ENCODE peak calls at places on chromosomes 1 and 21, in seven cellular contexts. I is HFF-Myc, D is psoas muscle, S is cardiac fibroblast, Y is GM12865, Z is aorta, J is cardiac muscle cell. O is an unnamed sample.

GRCh38 chr1:205344010-205344808 is 12.5 kb downstream of the KLHDC8A start:
- DNase-seq in I (no peak), D (peak), S (no peak), Y (no peak), Z (no peak), J (no peak), O (peak)

GRCh38 chr21:31630062-31630711 is 29.3 kb upstream of the SOD1 start:
- DNase-seq in I (peak), D (no peak), S (peak), Y (no peak), Z (peak), J (peak), O (peak)

GRCh38 chr1:104105466-104105865 is 355.8 kb downstream of the AMY1C start:
- DNase-seq in I (no peak), D (no peak), S (no peak), Y (no peak), Z (no peak), J (no peak), O (no peak)

GRCh38 chr1:156602557-156602993 is 1.3 kb upstream of the GPATCH4 start:
- DNase-seq in I (no peak), D (no peak), S (peak), Y (peak), Z (no peak), J (no peak), O (no peak)

GRCh38 chr1:240092301-240093119 is 827 bp downstream of the FMN2 start:
- DNase-seq in I (no peak), D (no peak), S (peak), Y (no peak), Z (no peak), J (peak), O (peak)

GRCh38 chr1:179788259-179788658 is 45.2 kb downstream of the FAM163A start:
- DNase-seq in I (no peak), D (no peak), S (no peak), Y (no peak), Z (no peak), J (no peak), O (no peak)

GRCh38 chr1:206582537-206583460 is 29.5 kb downstream of the EIF2D start:
- DNase-seq in I (no peak), D (no peak), S (no peak), Y (no peak), Z (no peak), J (no peak), O (no peak)

GRCh38 chr1:207822602-207823451 is 71.0 kb downstream of the CD46 start:
- DNase-seq in I (no peak), D (peak), S (peak), Y (peak), Z (peak), J (no peak), O (peak)

GRCh38 chr1:154198756-154199562 is 7.1 kb upstream of the TPM3 start:
- DNase-seq in I (no peak), D (no peak), S (peak), Y (peak), Z (no peak), J (peak), O (peak)

GRCh38 chr1:104156804-104157203 is 407.1 kb downstream of the AMY1C start:
- DNase-seq in I (no peak), D (no peak), S (no peak), Y (no peak), Z (no peak), J (no peak), O (no peak)

GRCh38 chr1:200967693-200968468 is 55.6 kb downstream of the KIF21B start:
- DNase-seq in I (no peak), D (no peak), S (no peak), Y (no peak), Z (no peak), J (no peak), O (no peak)

GRCh38 chr1:100528861-100529260 is 9.1 kb upstream of the GPR88 start:
- DNase-seq in I (no peak), D (no peak), S (no peak), Y (no peak), Z (no peak), J (peak), O (no peak)

GRCh38 chr1:23421343-23421742 is 3.2 kb downstream of the TCEA3 start:
- DNase-seq in I (no peak), D (no peak), S (no peak), Y (no peak), Z (no peak), J (no peak), O (peak)

GRCh38 chr1:50419192-50419906 is 3.9 kb downstream of the DMRTA2 start:
- DNase-seq in I (no peak), D (no peak), S (no peak), Y (no peak), Z (no peak), J (no peak), O (no peak)

GRCh38 chr1:2186901-2187300 is 7.7 kb downstream of the FAAP20 start:
- DNase-seq in I (no peak), D (no peak), S (no peak), Y (no peak), Z (no peak), J (no peak), O (no peak)

GRCh38 chr21:41947596-41948403 is 6.0 kb downstream of the C2CD2 start:
- DNase-seq in I (no peak), D (peak), S (peak), Y (no peak), Z (peak), J (peak), O (no peak)

GRCh38 chr1:11058595-11059165 is 1.1 kb downstream of the SRM start:
- DNase-seq in I (no peak), D (no peak), S (no peak), Y (no peak), Z (no peak), J (no peak), O (peak)

GRCh38 chr1:184813528-184814089 is 59.0 kb upstream of the EDEM3 start:
- DNase-seq in I (no peak), D (no peak), S (no peak), Y (no peak), Z (no peak), J (no peak), O (no peak)

GRCh38 chr1:201882665-201883132 is 6.0 kb upstream of the SHISA4 start:
- DNase-seq in I (peak), D (no peak), S (peak), Y (peak), Z (no peak), J (peak), O (peak)

GRCh38 chr1:161487483-161487827 is 17.8 kb upstream of the FCGR2A start:
- DNase-seq in I (peak), D (no peak), S (peak), Y (no peak), Z (peak), J (peak), O (peak)

GRCh38 chr1:94734963-94735899 is 84.9 kb upstream of the SLC44A3 start:
- DNase-seq in I (peak), D (no peak), S (peak), Y (no peak), Z (peak), J (peak), O (peak)

GRCh38 chr1:1013105-1013921 is at the start of gene ISG15:
- DNase-seq in I (no peak), D (peak), S (peak), Y (peak), Z (peak), J (peak), O (peak)

GRCh38 chr1:217137210-217137871 is 414.1 kb upstream of the ESRRG start:
- DNase-seq in I (no peak), D (no peak), S (no peak), Y (no peak), Z (no peak), J (no peak), O (peak)

GRCh38 chr1:224641030-224641429 is 24.9 kb downstream of the CNIH3 start:
- DNase-seq in I (no peak), D (no peak), S (no peak), Y (peak), Z (no peak), J (no peak), O (peak)

GRCh38 chr1:32538887-32539583 is at the start of gene ZBTB8A:
- DNase-seq in I (peak), D (peak), S (peak), Y (peak), Z (peak), J (peak), O (peak)

GRCh38 chr1:228969968-228970800 is 234.9 kb downstream of the RHOU start:
- DNase-seq in I (no peak), D (no peak), S (no peak), Y (no peak), Z (no peak), J (no peak), O (no peak)

GRCh38 chr1:244302889-244303609 is 148.7 kb downstream of the ADSS2 start:
- DNase-seq in I (no peak), D (no peak), S (peak), Y (no peak), Z (no peak), J (no peak), O (no peak)

GRCh38 chr1:230147253-230148193 is 80.5 kb downstream of the GALNT2 start:
- DNase-seq in I (no peak), D (no peak), S (no peak), Y (no peak), Z (no peak), J (no peak), O (peak)

GRCh38 chr1:8671313-8671917 is 146.0 kb downstream of the RERE start:
- DNase-seq in I (no peak), D (no peak), S (peak), Y (peak), Z (no peak), J (peak), O (peak)

DNA sequence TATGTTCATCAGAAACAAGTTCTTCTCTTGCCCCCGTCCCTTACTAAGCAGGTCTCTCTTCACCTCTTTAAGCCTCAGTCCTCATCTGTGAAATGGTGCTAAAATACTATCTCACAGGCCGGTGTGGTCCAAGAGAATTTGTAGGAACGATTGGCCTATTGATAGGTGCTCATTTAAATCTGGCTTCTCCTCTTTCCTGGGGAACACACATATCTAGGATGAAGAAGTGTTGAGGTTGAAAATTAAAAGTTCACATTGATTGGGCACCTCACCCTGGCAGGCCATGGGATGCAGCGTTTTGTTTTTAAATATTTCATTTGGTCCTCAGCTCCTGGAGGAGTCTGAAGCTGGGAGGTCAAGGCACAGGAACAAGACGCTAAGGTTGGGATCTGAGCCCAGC is 8.9 kb upstream of the TAS1R2 start:
- DNase-seq in I (no peak), D (no peak), S (no peak), Y (no peak), Z (no peak), J (no peak), O (no peak)
- H3K4me3 ChIP-seq in I (no peak), D (no peak), S (no peak), Y (no peak), Z (no peak), J (no peak), O (no peak)

DNA sequence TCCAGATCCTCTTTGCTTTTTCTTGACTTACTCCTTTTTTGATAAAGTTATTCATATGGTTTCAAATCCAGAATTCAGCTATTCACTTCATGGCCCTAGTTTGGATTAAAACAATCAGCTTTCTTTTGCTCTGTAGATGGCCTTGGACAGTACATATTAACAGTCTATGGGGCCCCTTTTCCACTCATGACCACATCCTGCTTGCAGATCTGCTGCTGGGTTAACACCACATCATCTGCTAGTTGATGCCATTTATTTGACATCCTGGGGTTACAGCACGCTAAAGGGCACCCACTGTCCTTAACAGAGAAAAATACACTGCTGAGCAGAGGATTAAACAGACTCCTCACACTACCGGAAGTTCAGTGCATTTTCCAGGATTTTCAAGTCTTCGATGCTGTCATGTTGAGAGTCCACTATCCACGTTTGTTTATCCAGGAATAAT is 941 bp upstream of the IFI16 start:
- DNase-seq in I (no peak), D (no peak), S (peak), Y (peak), Z (no peak), J (peak), O (no peak)
- H3K4me3 ChIP-seq in I (no peak), D (no peak), S (no peak), Y (peak), Z (no peak), J (no peak), O (no peak)

DNA sequence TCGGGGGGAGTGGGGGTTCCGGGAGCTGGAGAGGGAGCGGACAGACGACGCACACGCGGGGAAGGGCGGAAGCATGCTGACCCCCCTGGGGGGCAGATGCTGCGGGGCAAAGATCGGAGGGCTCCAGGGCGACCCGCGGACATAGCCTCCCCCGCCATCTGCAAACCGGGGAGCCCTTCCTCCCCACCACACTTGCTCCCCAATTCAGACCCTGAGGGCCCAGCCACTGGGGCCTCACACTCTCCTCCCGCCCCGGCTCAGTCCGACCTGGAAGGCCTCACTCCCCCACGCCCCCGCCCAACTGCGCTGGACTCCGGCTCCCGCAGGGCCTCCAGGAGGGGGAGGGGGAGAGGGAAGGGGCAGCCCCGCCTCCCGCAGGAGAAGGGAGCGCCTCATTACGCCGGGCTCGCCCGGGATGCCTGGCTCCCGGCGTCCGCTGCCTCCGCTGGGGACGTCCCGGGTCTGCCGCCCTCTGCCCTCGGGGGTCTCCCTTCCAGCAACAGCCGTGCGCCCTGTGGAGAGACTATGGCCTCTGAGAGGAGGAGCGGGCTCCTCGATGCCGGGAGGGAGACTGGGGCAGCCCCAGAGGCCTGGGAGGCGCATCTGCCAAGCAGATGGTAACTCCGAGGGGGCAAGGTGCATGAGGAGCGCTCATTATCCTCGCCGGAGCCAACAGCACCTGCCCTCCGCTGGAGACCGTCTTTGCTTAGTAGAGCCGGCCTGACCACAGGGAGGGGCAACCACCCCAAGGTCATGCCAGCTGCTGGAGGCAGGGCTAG is 636 bp upstream of the CAMK2N1 start:
- DNase-seq in I (no peak), D (peak), S (peak), Y (no peak), Z (peak), J (peak), O (peak)
- H3K4me3 ChIP-seq in I (peak), D (peak), S (peak), Y (no peak), Z (peak), J (peak), O (no peak)

DNA sequence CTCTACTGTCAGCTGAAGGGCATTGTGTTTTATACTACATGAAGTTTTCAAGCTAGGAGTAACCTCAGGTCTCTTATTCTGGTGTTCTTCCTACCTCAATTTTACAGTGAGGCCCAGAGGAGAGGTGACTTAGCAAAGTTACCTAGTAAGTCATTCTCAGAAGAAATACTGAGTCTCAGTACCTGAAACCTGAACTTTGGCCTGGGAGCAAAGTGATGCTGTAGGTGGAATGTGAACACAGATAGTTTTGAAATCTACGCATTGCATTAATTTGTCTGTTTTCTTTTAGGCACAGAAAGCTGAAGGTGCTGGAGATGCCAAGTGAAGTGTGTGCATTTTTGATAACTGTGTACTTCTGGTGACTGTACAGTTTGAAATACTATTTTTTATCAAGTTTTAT is 2.6 kb downstream of the HMGN2 start:
- DNase-seq in I (no peak), D (no peak), S (no peak), Y (no peak), Z (no peak), J (no peak), O (no peak)
- H3K4me3 ChIP-seq in I (no peak), D (no peak), S (no peak), Y (no peak), Z (no peak), J (no peak), O (no peak)

GRCh38 chr1:212918751-212919150 is 31.6 kb upstream of the VASH2 start:
- DNase-seq in I (no peak), D (no peak), S (no peak), Y (no peak), Z (no peak), J (no peak), O (no peak)
- H3K4me3 ChIP-seq in I (no peak), D (no peak), S (no peak), Y (no peak), Z (no peak), J (no peak), O (no peak)

GRCh38 chr1:111417755-111418154 is 9.8 kb downstream of the OVGP1 start:
- DNase-seq in I (no peak), D (no peak), S (no peak), Y (no peak), Z (no peak), J (no peak), O (no peak)
- H3K4me3 ChIP-seq in I (no peak), D (no peak), S (no peak), Y (no peak), Z (no peak), J (no peak), O (no peak)

DNA sequence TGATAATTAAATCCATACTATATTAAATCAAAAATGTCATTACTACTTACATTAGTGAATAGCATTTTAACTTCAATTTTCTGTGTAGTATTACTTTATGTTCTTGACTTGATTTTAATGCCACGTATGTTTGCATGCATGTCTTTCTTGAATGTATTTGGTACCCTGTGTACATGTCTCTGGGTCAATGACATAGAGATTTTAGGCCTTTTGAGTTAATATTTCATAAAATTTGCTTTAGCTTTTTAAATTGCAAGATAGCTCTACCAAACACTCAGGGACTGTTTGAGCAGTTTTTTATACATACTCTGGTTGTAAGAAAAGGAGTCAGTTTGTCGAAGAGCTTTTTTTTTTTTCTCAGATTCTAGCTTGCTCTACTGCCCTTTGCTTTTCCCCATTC is 1.5 kb downstream of the MLLT11 start:
- DNase-seq in I (no peak), D (no peak), S (no peak), Y (no peak), Z (no peak), J (no peak), O (no peak)
- H3K4me3 ChIP-seq in I (peak), D (peak), S (peak), Y (no peak), Z (no peak), J (peak), O (no peak)

GRCh38 chr1:169893645-169894423 is at the start of gene SCYL3:
- DNase-seq in I (peak), D (peak), S (peak), Y (peak), Z (peak), J (peak), O (peak)

GRCh38 chr1:169892176-169892818 is 1.4 kb downstream of the SCYL3 start:
- DNase-seq in I (no peak), D (no peak), S (no peak), Y (no peak), Z (no peak), J (no peak), O (no peak)

GRCh38 chr1:169896013-169896412 is 2.3 kb upstream of the SCYL3 start:
- DNase-seq in I (no peak), D (no peak), S (peak), Y (peak), Z (no peak), J (no peak), O (no peak)

GRCh38 chr1:169892819-169893644 is 664 bp downstream of the SCYL3 start:
- DNase-seq in I (no peak), D (no peak), S (peak), Y (peak), Z (peak), J (peak), O (peak)

GRCh38 chr1:169894424-169895145 is 889 bp upstream of the SCYL3 start:
- DNase-seq in I (no peak), D (no peak), S (no peak), Y (no peak), Z (no peak), J (no peak), O (no peak)
- H3K4me3 ChIP-seq in I (peak), D (peak), S (peak), Y (peak), Z (peak), J (peak), O (no peak)

GRCh38 chr1:182957902-182958395 is 5.0 kb upstream of the SHCBP1L start:
- DNase-seq in I (no peak), D (no peak), S (no peak), Y (no peak), Z (no peak), J (no peak), O (no peak)

GRCh38 chr1:182960046-182960445 is 7.1 kb upstream of the SHCBP1L start:
- DNase-seq in I (no peak), D (no peak), S (no peak), Y (no peak), Z (no peak), J (no peak), O (no peak)

GRCh38 chr1:182965861-182966260 is 12.9 kb upstream of the SHCBP1L start:
- DNase-seq in I (no peak), D (no peak), S (no peak), Y (no peak), Z (no peak), J (no peak), O (no peak)

GRCh38 chr1:182965096-182965495 is 12.1 kb upstream of the SHCBP1L start:
- DNase-seq in I (no peak), D (no peak), S (no peak), Y (no peak), Z (no peak), J (no peak), O (no peak)

DNA sequence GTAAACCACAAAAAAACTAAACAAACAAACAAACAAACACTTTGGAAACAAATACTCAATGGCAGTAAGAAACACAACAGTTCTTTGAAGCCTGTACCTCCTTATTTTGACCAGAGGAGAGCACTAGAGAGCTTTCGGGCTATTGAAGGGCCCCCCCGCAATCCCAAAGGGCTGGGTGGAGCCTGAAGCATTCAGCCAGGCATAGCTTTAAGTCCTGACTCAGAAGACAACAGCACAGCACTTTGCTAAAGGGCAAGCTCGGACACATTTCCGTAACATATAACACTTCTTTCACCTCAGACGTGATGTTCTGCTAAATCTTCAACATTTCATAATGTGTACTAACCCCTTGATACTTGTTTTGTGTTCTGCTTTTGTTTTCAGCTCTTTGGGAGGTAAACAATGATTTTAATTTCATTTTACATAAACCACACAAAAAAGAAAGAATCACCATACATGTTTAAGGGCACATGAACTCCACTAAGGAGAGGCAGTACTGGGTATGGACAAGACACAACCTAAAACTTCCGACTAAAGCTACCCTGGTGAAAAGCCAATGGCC is 9.7 kb upstream of the SHCBP1L start:
- DNase-seq in I (peak), D (peak), S (peak), Y (peak), Z (peak), J (peak), O (peak)
- H3K4me3 ChIP-seq in I (peak), D (peak), S (peak), Y (peak), Z (peak), J (no peak), O (no peak)